ENCODE peak calls at places on chromosomes 12 and 14, in seven cellular contexts. One of them, this sample, is unnamed. For H3K27me3, the result is how much of the 10 kb centered on the place peaks cover.

GRCh38 chr12:57126561-57126960 is 1.7 kb upstream of the LRP1 start:
- DNase-seq in breast epithelium: no peak
- DNase-seq in WERI-Rb-1: no peak
- DNase-seq in K562: peak
- DNase-seq in left ventricle myocardium inferior: no peak
- DNase-seq in GM23338: no peak
- DNase-seq in tibial nerve: no peak
- DNase-seq in this sample: no peak

GRCh38 chr12:121378736-121379135 is 21.2 kb upstream of the RNF34 start:
- DNase-seq in GM23338: no peak
- DNase-seq in WERI-Rb-1: no peak
- DNase-seq in breast epithelium: no peak
- DNase-seq in left ventricle myocardium inferior: no peak
- DNase-seq in K562: no peak
- DNase-seq in tibial nerve: no peak
- DNase-seq in this sample: no peak

GRCh38 chr12:78732481-78732880 is 132.1 kb upstream of the SYT1 start:
- DNase-seq in K562: no peak
- DNase-seq in left ventricle myocardium inferior: no peak
- DNase-seq in GM23338: no peak
- DNase-seq in WERI-Rb-1: no peak
- DNase-seq in tibial nerve: no peak
- DNase-seq in breast epithelium: no peak
- DNase-seq in this sample: no peak

GRCh38 chr12:66331814-66332213 is 29.5 kb downstream of the HELB start:
- DNase-seq in GM23338: no peak
- DNase-seq in breast epithelium: no peak
- DNase-seq in WERI-Rb-1: no peak
- DNase-seq in left ventricle myocardium inferior: no peak
- DNase-seq in K562: no peak
- DNase-seq in tibial nerve: no peak
- DNase-seq in this sample: no peak

GRCh38 chr14:21302013-21302857 is 22.4 kb downstream of the RPGRIP1 start:
- DNase-seq in GM23338: no peak
- DNase-seq in WERI-Rb-1: no peak
- DNase-seq in left ventricle myocardium inferior: no peak
- DNase-seq in tibial nerve: no peak
- DNase-seq in K562: no peak
- DNase-seq in breast epithelium: no peak
- DNase-seq in this sample: no peak

GRCh38 chr14:92613008-92613658 is 99.6 kb downstream of the RIN3 start:
- DNase-seq in tibial nerve: peak
- DNase-seq in breast epithelium: no peak
- DNase-seq in left ventricle myocardium inferior: peak
- DNase-seq in WERI-Rb-1: peak
- DNase-seq in GM23338: peak
- DNase-seq in K562: peak
- DNase-seq in this sample: peak

GRCh38 chr12:45575823-45576448 is 153.6 kb upstream of the ARID2 start:
- DNase-seq in K562: no peak
- DNase-seq in breast epithelium: no peak
- DNase-seq in left ventricle myocardium inferior: no peak
- DNase-seq in WERI-Rb-1: no peak
- DNase-seq in tibial nerve: no peak
- DNase-seq in GM23338: peak
- DNase-seq in this sample: no peak

GRCh38 chr14:59013672-59014298 is 174.7 kb upstream of the DAAM1 start:
- DNase-seq in WERI-Rb-1: no peak
- DNase-seq in left ventricle myocardium inferior: no peak
- DNase-seq in GM23338: no peak
- DNase-seq in K562: no peak
- DNase-seq in tibial nerve: no peak
- DNase-seq in breast epithelium: no peak
- DNase-seq in this sample: no peak

GRCh38 chr12:132153501-132154340 is 9.5 kb downstream of the NOC4L start:
- DNase-seq in left ventricle myocardium inferior: peak
- DNase-seq in GM23338: peak
- DNase-seq in breast epithelium: no peak
- DNase-seq in tibial nerve: peak
- DNase-seq in WERI-Rb-1: peak
- DNase-seq in K562: peak
- DNase-seq in this sample: peak

GRCh38 chr14:88765130-88765529 is 27.6 kb downstream of the EML5 start:
- DNase-seq in GM23338: no peak
- DNase-seq in breast epithelium: no peak
- DNase-seq in left ventricle myocardium inferior: no peak
- DNase-seq in WERI-Rb-1: no peak
- DNase-seq in K562: no peak
- DNase-seq in tibial nerve: no peak
- DNase-seq in this sample: no peak

GRCh38 chr12:52634266-52635056 is 16.1 kb upstream of the KRT73 start:
- DNase-seq in WERI-Rb-1: no peak
- DNase-seq in K562: no peak
- DNase-seq in tibial nerve: no peak
- DNase-seq in left ventricle myocardium inferior: peak
- DNase-seq in breast epithelium: peak
- DNase-seq in GM23338: no peak
- DNase-seq in this sample: no peak

GRCh38 chr14:104927901-104928300 is 3.2 kb downstream of the PLD4 start:
- DNase-seq in K562: no peak
- DNase-seq in breast epithelium: no peak
- DNase-seq in left ventricle myocardium inferior: peak
- DNase-seq in GM23338: no peak
- DNase-seq in WERI-Rb-1: peak
- DNase-seq in tibial nerve: no peak
- DNase-seq in this sample: peak

GRCh38 chr12:122125452-122126341 is 47.1 kb downstream of the MLXIP start:
- DNase-seq in WERI-Rb-1: no peak
- DNase-seq in GM23338: no peak
- DNase-seq in breast epithelium: no peak
- DNase-seq in K562: no peak
- DNase-seq in left ventricle myocardium inferior: no peak
- DNase-seq in tibial nerve: no peak
- DNase-seq in this sample: no peak

GRCh38 chr14:97832734-97833133 is 1035.6 kb downstream of the VRK1 start:
- DNase-seq in GM23338: no peak
- DNase-seq in WERI-Rb-1: peak
- DNase-seq in left ventricle myocardium inferior: no peak
- DNase-seq in K562: no peak
- DNase-seq in breast epithelium: no peak
- DNase-seq in tibial nerve: no peak
- DNase-seq in this sample: peak

GRCh38 chr12:122884860-122885259 is 11.1 kb downstream of the VPS37B start:
- DNase-seq in GM23338: no peak
- DNase-seq in breast epithelium: no peak
- DNase-seq in WERI-Rb-1: no peak
- DNase-seq in tibial nerve: no peak
- DNase-seq in left ventricle myocardium inferior: no peak
- DNase-seq in K562: no peak
- DNase-seq in this sample: no peak

GRCh38 chr14:28294834-28295440 is 471.6 kb upstream of the FOXG1 start:
- DNase-seq in GM23338: peak
- DNase-seq in left ventricle myocardium inferior: no peak
- DNase-seq in breast epithelium: no peak
- DNase-seq in tibial nerve: no peak
- DNase-seq in K562: no peak
- DNase-seq in WERI-Rb-1: no peak
- DNase-seq in this sample: no peak

GRCh38 chr12:104464899-104465298 is 8.2 kb downstream of the CHST11 start:
- DNase-seq in K562: no peak
- DNase-seq in GM23338: no peak
- DNase-seq in left ventricle myocardium inferior: no peak
- DNase-seq in tibial nerve: no peak
- DNase-seq in WERI-Rb-1: no peak
- DNase-seq in breast epithelium: no peak
- DNase-seq in this sample: no peak

GRCh38 chr12:43692064-43692463 is 66.5 kb downstream of the PUS7L start:
- DNase-seq in left ventricle myocardium inferior: no peak
- DNase-seq in tibial nerve: no peak
- DNase-seq in K562: no peak
- DNase-seq in GM23338: no peak
- DNase-seq in WERI-Rb-1: no peak
- DNase-seq in breast epithelium: no peak
- DNase-seq in this sample: no peak

GRCh38 chr14:99215277-99215676 is 56.7 kb downstream of the BCL11B start:
- DNase-seq in K562: no peak
- DNase-seq in tibial nerve: no peak
- DNase-seq in left ventricle myocardium inferior: no peak
- DNase-seq in WERI-Rb-1: no peak
- DNase-seq in GM23338: no peak
- DNase-seq in breast epithelium: no peak
- DNase-seq in this sample: peak

DNA sequence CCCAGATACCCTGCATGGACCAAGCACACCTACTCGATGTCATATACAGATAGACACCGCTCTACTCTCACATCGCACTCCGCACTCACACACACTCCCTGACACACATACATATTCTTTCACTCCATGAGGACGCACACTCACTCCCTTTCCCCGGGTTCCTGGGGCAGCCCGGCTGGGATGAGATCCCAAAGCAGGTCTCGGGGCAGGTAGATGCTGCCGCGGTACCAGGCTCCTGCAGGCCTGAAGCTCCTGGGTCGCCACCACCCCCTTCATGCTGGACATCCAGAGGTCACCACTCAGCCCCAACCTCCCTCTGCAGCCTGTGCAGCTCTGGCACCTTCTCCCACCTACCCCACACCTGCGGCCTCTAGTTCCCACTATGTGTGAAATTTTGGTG is 2.3 kb downstream of the C1QL4 start:
- DNase-seq in WERI-Rb-1: no peak
- DNase-seq in K562: no peak
- DNase-seq in breast epithelium: no peak
- DNase-seq in left ventricle myocardium inferior: no peak
- DNase-seq in GM23338: no peak
- DNase-seq in tibial nerve: no peak
- DNase-seq in this sample: no peak
- H3K27me3 ChIP-seq in WERI-Rb-1: under half
- H3K27me3 ChIP-seq in K562: under half
- H3K27me3 ChIP-seq in breast epithelium: under half
- H3K27me3 ChIP-seq in left ventricle myocardium inferior: half or more
- H3K27me3 ChIP-seq in GM23338: half or more
- H3K27me3 ChIP-seq in tibial nerve: half or more
- H3K27me3 ChIP-seq in this sample: half or more

DNA sequence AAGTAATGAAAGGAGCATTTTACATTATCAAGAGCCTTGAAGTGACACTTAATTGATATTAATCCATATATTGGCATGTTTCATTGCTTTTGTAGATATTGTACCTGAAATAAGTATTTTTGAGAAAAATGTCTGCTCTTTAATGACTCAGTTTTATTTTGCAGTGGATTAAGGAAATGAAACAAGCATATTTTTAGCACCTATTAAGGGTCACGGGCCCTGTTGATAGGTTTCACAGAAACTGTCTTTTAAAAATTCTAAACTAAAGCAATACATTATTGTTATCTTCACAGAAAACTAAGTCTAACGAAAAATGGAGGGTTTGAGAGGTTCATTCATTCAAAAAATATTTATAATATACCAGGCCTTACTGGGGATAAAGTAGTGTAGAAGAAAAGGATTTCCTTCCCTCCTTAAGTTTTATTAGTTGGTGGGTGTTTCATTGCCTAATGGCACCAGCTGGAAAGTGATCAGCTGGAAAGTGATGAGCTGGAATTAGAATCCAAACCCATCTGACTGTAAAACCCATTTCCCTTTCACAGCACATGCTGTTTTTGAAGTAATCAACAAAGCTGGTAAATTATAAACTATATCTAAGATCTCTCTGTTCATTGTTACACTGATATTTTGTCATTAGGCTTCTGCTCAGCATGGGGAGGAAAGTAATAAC is 54.2 kb downstream of the PTPRQ start:
- DNase-seq in breast epithelium: no peak
- DNase-seq in K562: no peak
- DNase-seq in GM23338: no peak
- DNase-seq in left ventricle myocardium inferior: no peak
- DNase-seq in tibial nerve: no peak
- DNase-seq in WERI-Rb-1: no peak
- DNase-seq in this sample: no peak
- H3K4me3 ChIP-seq in breast epithelium: no peak
- H3K4me3 ChIP-seq in K562: no peak
- H3K4me3 ChIP-seq in GM23338: no peak
- H3K4me3 ChIP-seq in left ventricle myocardium inferior: no peak
- H3K4me3 ChIP-seq in tibial nerve: no peak
- H3K4me3 ChIP-seq in WERI-Rb-1: no peak
- H3K4me3 ChIP-seq in this sample: no peak

DNA sequence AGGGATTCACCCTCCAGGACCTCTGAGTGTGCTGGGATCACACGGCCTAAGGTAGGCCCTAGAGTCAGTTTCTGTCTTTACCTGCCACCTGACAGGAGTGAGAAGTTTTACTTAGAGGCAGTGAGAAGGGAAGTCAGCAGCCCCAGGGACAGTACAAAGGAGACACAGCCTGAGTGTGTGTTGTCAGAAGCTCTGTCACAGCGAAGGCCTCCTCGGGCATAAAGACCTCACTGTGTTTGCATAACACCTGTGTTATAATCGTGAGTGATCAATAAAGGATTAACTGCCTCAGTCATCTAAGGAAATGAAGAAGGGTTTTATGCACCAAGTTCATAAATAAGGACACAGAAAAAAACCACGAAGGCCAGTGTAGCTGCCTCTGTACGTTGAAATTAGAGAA is 159.5 kb downstream of the DAD1 start:
- DNase-seq in tibial nerve: no peak
- DNase-seq in left ventricle myocardium inferior: no peak
- DNase-seq in breast epithelium: no peak
- DNase-seq in GM23338: no peak
- DNase-seq in K562: no peak
- DNase-seq in WERI-Rb-1: no peak
- DNase-seq in this sample: no peak
- H3K27me3 ChIP-seq in tibial nerve: under half
- H3K27me3 ChIP-seq in left ventricle myocardium inferior: under half
- H3K27me3 ChIP-seq in breast epithelium: under half
- H3K27me3 ChIP-seq in GM23338: under half
- H3K27me3 ChIP-seq in K562: under half
- H3K27me3 ChIP-seq in WERI-Rb-1: under half
- H3K27me3 ChIP-seq in this sample: under half

GRCh38 chr12:108722992-108723766 is 8.1 kb downstream of the CORO1C start:
- DNase-seq in WERI-Rb-1: no peak
- DNase-seq in tibial nerve: peak
- DNase-seq in breast epithelium: no peak
- DNase-seq in left ventricle myocardium inferior: no peak
- DNase-seq in K562: no peak
- DNase-seq in GM23338: no peak
- DNase-seq in this sample: peak

GRCh38 chr12:108721824-108722223 is 9.5 kb downstream of the CORO1C start:
- DNase-seq in K562: no peak
- DNase-seq in left ventricle myocardium inferior: no peak
- DNase-seq in GM23338: no peak
- DNase-seq in WERI-Rb-1: no peak
- DNase-seq in tibial nerve: no peak
- DNase-seq in breast epithelium: no peak
- DNase-seq in this sample: no peak

GRCh38 chr12:108724890-108725151 is 6.5 kb downstream of the CORO1C start:
- DNase-seq in tibial nerve: no peak
- DNase-seq in K562: no peak
- DNase-seq in GM23338: no peak
- DNase-seq in left ventricle myocardium inferior: no peak
- DNase-seq in WERI-Rb-1: no peak
- DNase-seq in breast epithelium: no peak
- DNase-seq in this sample: no peak

GRCh38 chr12:108722463-108722862 is 8.9 kb downstream of the CORO1C start:
- DNase-seq in left ventricle myocardium inferior: no peak
- DNase-seq in breast epithelium: no peak
- DNase-seq in GM23338: no peak
- DNase-seq in K562: no peak
- DNase-seq in WERI-Rb-1: no peak
- DNase-seq in tibial nerve: no peak
- DNase-seq in this sample: no peak

GRCh38 chr12:108724054-108724889 is 7.0 kb downstream of the CORO1C start:
- DNase-seq in tibial nerve: peak
- DNase-seq in left ventricle myocardium inferior: no peak
- DNase-seq in breast epithelium: no peak
- DNase-seq in WERI-Rb-1: no peak
- DNase-seq in K562: no peak
- DNase-seq in GM23338: no peak
- DNase-seq in this sample: no peak
- H3K4me3 ChIP-seq in tibial nerve: no peak
- H3K4me3 ChIP-seq in left ventricle myocardium inferior: no peak
- H3K4me3 ChIP-seq in breast epithelium: no peak
- H3K4me3 ChIP-seq in WERI-Rb-1: no peak
- H3K4me3 ChIP-seq in K562: no peak
- H3K4me3 ChIP-seq in GM23338: no peak
- H3K4me3 ChIP-seq in this sample: no peak